ENCODE peak calls at places on chromosome 2, in five cellular contexts. R is body of pancreas, K is adrenal gland, S is gastrocnemius medialis, L is upper lobe of left lung. M is an unnamed sample.
A peak's percentile ranks its signal among the peaks of the same experiment; 100 is the strongest.

GRCh38 chr2:173415663-173416469 is 61.2 kb downstream of the CDCA7 start:
- DNase-seq in R (no peak), K (no peak), S (no peak), L (no peak), M (no peak)

GRCh38 chr2:161238559-161239415 is 69.4 kb upstream of the PSMD14 start:
- DNase-seq in R (peak; percentile 68), K (peak; percentile 72), S (peak; percentile 21), L (peak; percentile 49), M (peak; percentile 82)

GRCh38 chr2:71923887-71924533 is 223.7 kb downstream of the CYP26B1 start:
- DNase-seq in R (peak; percentile 73), K (peak; percentile 69), S (peak; percentile 70), L (peak; percentile 61), M (no peak)

GRCh38 chr2:206083602-206084467 is 2.1 kb downstream of the INO80D start:
- DNase-seq in R (peak; percentile 24), K (peak; percentile 24), S (no peak), L (peak; percentile 40), M (no peak)

GRCh38 chr2:2291500-2292260 is 39.4 kb downstream of the MYT1L start:
- DNase-seq in R (peak; percentile 54), K (no peak), S (no peak), L (no peak), M (no peak)

GRCh38 chr2:64263315-64263714 is 119.1 kb upstream of the PELI1 start:
- DNase-seq in R (no peak), K (no peak), S (no peak), L (no peak), M (no peak)

GRCh38 chr2:119137502-119137901 is 21.0 kb downstream of the C1QL2 start:
- DNase-seq in R (no peak), K (no peak), S (no peak), L (no peak), M (no peak)

GRCh38 chr2:42722328-42723190 is 41.4 kb downstream of the OXER1 start:
- DNase-seq in R (peak; percentile 86), K (peak; percentile 89), S (no peak), L (peak; percentile 88), M (peak; percentile 71)

GRCh38 chr2:40625849-40626248 is 174.0 kb upstream of the SLC8A1 start:
- DNase-seq in R (no peak), K (no peak), S (no peak), L (no peak), M (no peak)

GRCh38 chr2:60735496-60736250 is 20.4 kb upstream of the PAPOLG start:
- DNase-seq in R (peak; percentile 11), K (no peak), S (no peak), L (peak; percentile 26), M (no peak)

GRCh38 chr2:241609859-241610793 is 26.8 kb downstream of the THAP4 start:
- DNase-seq in R (peak; percentile 90), K (peak; percentile 83), S (peak; percentile 78), L (peak; percentile 95), M (peak; percentile 93)

GRCh38 chr2:23925702-23926288 is 1.1 kb downstream of the ATAD2B start:
- DNase-seq in R (peak; percentile 48), K (peak; percentile 83), S (peak; percentile 73), L (peak; percentile 76), M (peak; percentile 82)

GRCh38 chr2:203002054-203002821 is 12.4 kb upstream of the NBEAL1 start:
- DNase-seq in R (peak; percentile 23), K (no peak), S (no peak), L (no peak), M (no peak)

GRCh38 chr2:10408649-10409579 is 39.2 kb downstream of the ODC1 start:
- DNase-seq in R (peak; percentile 93), K (peak; percentile 87), S (peak; percentile 77), L (peak; percentile 97), M (peak; percentile 88)
- TF ChIP-seq POLR2A in R (no peak), K (no peak), S (no peak), L (no peak), M (no peak)

GRCh38 chr2:109318150-109318948 is 189.3 kb downstream of the SH3RF3 start:
- DNase-seq in R (peak; percentile 57), K (peak; percentile 73), S (peak; percentile 71), L (no peak), M (peak; percentile 95)
- TF ChIP-seq POLR2A in R (no peak), K (no peak), S (no peak), L (no peak), M (no peak)

GRCh38 chr2:68062680-68063387 is at the start of gene C1D:
- DNase-seq in R (peak; percentile 96), K (peak; percentile 96), S (peak; percentile 90), L (peak; percentile 93), M (peak; percentile 96)
- TF ChIP-seq POLR2A in R (peak; percentile 40), K (peak; percentile 90), S (peak; percentile 46), L (peak; percentile 73), M (peak; percentile 33)

GRCh38 chr2:156333951-156334495 is 1.5 kb upstream of the NR4A2 start:
- DNase-seq in R (peak; percentile 69), K (peak; percentile 68), S (peak; percentile 63), L (peak; percentile 78), M (peak; percentile 89)
- TF ChIP-seq POLR2A in R (peak; percentile 67), K (peak; percentile 2), S (no peak), L (peak; percentile 61), M (no peak)

DNA sequence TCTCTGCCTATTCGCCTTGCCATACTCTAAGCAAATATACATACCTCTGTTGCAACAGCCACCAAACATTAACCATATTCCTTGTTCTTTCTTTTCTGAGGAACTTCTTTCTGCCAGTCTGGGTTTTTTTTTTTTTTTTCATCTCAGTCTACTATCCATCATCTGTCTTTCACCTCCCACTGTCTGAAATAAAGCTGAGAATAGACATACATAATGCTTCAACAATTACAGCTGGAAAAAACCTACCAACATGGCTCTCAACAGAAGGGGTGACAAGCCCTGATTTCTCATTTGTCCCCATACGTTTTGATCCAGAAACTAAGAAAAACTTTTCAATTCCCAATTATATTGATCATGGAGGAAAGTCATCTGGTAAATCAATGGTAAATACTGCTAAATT is 728.8 kb upstream of the POU3F3 start:
- DNase-seq in R (no peak), K (no peak), S (no peak), L (no peak), M (no peak)
- TF ChIP-seq POLR2A in R (no peak), K (no peak), S (no peak), L (no peak), M (no peak)

DNA sequence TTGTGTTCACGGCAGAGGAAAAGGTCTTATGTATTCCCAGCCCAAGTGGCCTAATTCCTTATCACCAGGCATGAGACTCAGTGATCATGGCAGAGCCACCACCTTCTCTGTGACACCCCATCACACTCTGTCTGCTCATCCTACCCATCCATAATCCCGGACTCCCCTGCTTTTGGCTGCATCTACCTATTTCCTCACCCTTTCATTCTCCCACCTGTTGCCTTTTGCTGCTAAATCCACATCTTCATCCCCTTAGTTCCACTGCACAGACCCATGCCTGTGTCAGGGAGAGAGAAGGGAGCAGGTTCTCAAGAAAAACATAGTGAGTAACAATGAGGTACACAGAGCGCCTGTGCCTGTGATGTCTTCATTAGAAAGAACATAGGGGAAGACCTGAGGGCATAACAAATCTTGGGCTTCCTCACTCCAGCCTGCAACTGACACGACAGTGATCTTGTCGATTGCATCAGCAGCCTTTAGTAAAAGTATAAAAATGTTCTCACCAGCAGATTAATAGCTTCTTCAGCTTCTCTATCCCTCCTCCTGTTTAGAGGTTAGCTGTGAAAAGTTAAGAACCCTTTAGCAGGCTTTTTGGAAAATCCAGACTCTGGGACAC is 246.5 kb upstream of the SPRED2 start:
- DNase-seq in R (no peak), K (no peak), S (no peak), L (no peak), M (no peak)
- TF ChIP-seq POLR2A in R (no peak), K (no peak), S (no peak), L (no peak), M (no peak)

DNA sequence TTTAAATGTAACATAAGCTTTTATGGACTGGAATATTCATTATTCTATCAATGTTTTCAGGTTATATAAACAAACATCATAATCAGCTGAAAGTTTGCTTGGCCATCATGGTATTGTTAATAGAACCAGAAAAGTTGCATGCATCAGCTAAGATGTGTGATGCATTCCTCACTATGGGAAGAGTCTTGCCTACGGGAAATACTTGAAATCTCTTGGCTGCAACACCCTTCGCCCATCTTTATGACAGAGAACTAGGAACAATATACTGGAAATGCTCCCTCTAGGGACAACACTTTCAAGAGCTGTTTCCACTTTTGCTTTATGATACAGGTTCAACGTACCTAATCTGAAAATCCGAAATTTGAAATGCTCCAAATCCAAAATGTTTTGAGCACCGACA is 1390.8 kb downstream of the DPP10 start:
- DNase-seq in R (no peak), K (no peak), S (no peak), L (no peak), M (no peak)
- TF ChIP-seq POLR2A in R (no peak), K (no peak), S (no peak), L (no peak), M (no peak)

DNA sequence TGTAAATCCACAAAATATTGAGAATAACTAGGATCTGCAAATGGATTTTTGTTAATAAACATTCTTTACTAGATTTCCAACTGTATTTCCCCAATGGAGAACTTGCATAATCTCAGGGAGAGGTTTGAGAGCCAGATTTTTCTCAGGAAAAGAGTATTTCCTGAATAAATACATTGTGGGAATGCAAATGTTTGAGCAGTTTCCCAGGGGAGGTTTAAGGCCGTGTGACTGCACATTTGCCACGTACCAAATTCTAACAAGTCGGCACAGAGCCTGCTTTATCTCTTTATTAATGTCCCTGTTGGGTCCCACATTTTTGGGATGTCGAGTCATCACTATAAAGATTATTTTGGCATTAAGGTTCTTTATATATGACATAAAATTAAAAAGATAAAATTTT is 27.0 kb downstream of the TFPI start:
- DNase-seq in R (no peak), K (no peak), S (no peak), L (no peak), M (no peak)
- TF ChIP-seq POLR2A in R (no peak), K (no peak), S (no peak), L (no peak), M (no peak)

M was measured in sigmoid colon.